ENCODE peak calls at places on chromosomes 2 and 18, in nine cellular contexts. G is fibroblast of lung, W is aorta, X is MM.1S, A is neuronal stem cell, H is H9, P is lower lobe of right lung, Z is body of pancreas, B is foreskin keratinocyte. U is an unnamed sample.
A peak's percentile ranks its signal among the peaks of the same experiment; 100 is the strongest.

GRCh38 chr2:103788346-103788745 is 1026.5 kb downstream of the TMEM182 start:
- DNase-seq in Z (no peak), B (no peak), G (peak; percentile 22), W (no peak), H (no peak), X (no peak), A (no peak), P (no peak), U (no peak)

GRCh38 chr2:239288951-239289481 is 111.8 kb downstream of the HDAC4 start:
- DNase-seq in A (peak; percentile 27), Z (no peak), P (peak; percentile 20), X (peak; percentile 77), B (no peak), G (no peak), W (no peak), H (no peak), U (no peak)

GRCh38 chr2:234625626-234626253 is 128.9 kb upstream of the ARL4C start:
- DNase-seq in X (no peak), B (no peak), Z (no peak), P (no peak), G (no peak), H (no peak), A (no peak), W (no peak), U (peak; percentile 40)

GRCh38 chr2:82344670-82345069 is 2040.1 kb upstream of the LRRTM1 start:
- DNase-seq in A (no peak), H (peak; percentile 30), P (no peak), G (no peak), X (no peak), B (no peak), W (no peak), Z (no peak), U (no peak)

GRCh38 chr18:50143295-50143694 is 51.7 kb downstream of the MYO5B start:
- DNase-seq in X (no peak), Z (no peak), B (no peak), G (peak; percentile 23), P (no peak), A (no peak), W (no peak), H (no peak), U (no peak)

GRCh38 chr2:176464886-176465564 is 195.8 kb downstream of the MTX2 start:
- DNase-seq in Z (no peak), G (no peak), B (no peak), H (no peak), P (no peak), X (no peak), A (no peak), W (no peak), U (no peak)

GRCh38 chr2:159904127-159904564 is 106.1 kb upstream of the CD302 start:
- DNase-seq in P (no peak), H (no peak), G (no peak), Z (peak; percentile 14), A (no peak), X (no peak), B (no peak), W (peak; percentile 57), U (no peak)

GRCh38 chr2:20622731-20623130 is 28.2 kb downstream of the HS1BP3 start:
- DNase-seq in X (no peak), A (no peak), G (no peak), Z (no peak), P (peak; percentile 41), H (no peak), B (no peak), W (peak; percentile 47), U (no peak)

GRCh38 chr18:67318651-67319050 is 197.9 kb downstream of the DSEL start:
- DNase-seq in A (no peak), W (no peak), P (no peak), B (no peak), H (no peak), G (peak; percentile 34), X (no peak), Z (no peak), U (no peak)

GRCh38 chr2:11097988-11098387 is 57.3 kb upstream of the SLC66A3 start:
- DNase-seq in P (no peak), Z (no peak), X (no peak), W (no peak), B (no peak), A (no peak), H (no peak), G (no peak), U (peak; percentile 84)

GRCh38 chr2:71880846-71881610 is 266.6 kb downstream of the CYP26B1 start:
- DNase-seq in W (peak; percentile 88), G (peak; percentile 82), P (no peak), A (no peak), H (no peak), X (no peak), B (no peak), Z (no peak), U (no peak)

GRCh38 chr2:197500503-197501179 is 462 bp downstream of the HSPE1 start:
- DNase-seq in A (peak; percentile 4), P (no peak), X (peak; percentile 31), W (no peak), H (no peak), G (peak; percentile 5), Z (no peak), B (peak; percentile 14), U (peak; percentile 89)

GRCh38 chr2:234038076-234038802 is 12.3 kb upstream of the SPP2 start:
- DNase-seq in W (no peak), X (no peak), G (peak; percentile 44), Z (no peak), H (no peak), P (no peak), B (no peak), A (no peak), U (no peak)

DNA sequence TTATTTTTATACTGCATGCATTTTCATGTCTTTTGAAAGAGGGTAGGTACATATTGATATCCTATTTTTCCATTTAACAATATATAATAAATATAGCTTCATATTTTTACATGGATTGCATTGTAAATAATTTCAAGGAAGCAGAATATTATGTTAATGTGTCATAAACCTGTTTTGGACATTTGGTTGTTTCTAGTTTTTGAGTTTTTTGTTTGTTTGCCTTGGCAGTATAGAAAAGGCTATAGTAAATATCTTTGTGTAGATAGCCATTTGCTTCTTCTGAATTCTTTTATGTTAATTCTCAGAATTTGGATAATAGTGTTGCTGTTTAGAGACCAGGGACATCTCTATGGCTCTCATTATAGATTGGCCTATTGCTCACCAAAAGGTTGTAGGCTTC is 645.2 kb downstream of the SLC4A3 start:
- DNase-seq in P (no peak), B (no peak), W (no peak), H (no peak), A (no peak), G (no peak), Z (no peak), X (no peak), U (no peak)
- H3K4me1 ChIP-seq in P (peaks cover 4% of the 10 kb centered on the region), B (peaks cover 26% of the 10 kb centered on the region), W (no peaks in the 10 kb centered on the region), H (peaks cover 4% of the 10 kb centered on the region), A (peaks cover 6% of the 10 kb centered on the region), G (peaks cover 8% of the 10 kb centered on the region), Z (peaks cover 26% of the 10 kb centered on the region), X (no peaks in the 10 kb centered on the region), U (peaks cover 11% of the 10 kb centered on the region)

DNA sequence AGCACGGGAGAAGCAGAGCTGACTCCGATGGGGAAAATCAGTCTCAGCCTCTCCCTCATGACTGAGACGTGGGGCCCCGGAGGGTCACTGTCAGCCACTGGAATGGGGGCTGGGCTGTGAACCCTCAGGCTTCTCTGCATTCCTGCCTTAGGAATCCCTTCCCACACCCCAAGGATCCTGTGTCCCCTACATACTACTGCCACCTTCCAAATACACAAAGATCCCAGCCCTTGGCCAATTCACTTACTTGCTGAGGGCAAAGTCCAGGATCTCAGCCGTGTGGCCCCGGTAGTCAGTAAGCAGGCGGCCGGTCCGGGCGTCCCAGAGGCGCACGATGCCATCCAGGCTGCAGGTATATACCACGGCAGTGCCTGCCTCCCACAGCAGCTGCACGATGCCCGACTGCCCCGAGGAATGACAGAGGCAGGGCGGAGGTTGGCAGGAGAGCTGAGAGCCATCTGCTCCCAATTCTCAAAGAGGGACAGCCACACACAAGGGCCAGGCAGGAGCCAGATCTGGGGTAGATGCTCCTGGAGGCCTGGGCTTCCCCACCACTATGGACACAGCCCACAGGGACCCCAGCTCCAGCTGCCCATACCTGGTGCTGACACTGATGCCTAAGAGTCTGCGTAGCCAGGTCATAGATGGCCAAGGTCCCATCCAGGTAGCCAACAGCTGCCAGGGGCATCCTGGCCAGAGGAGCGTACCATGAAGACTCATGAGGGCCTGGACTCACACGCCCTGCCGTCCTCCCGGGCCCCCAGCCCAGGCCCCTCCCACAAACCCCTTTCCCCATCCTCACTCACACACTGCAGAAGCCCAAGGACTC is 4.2 kb downstream of the GPBAR1 start:
- DNase-seq in W (no peak), A (no peak), Z (no peak), B (no peak), X (no peak), H (no peak), P (no peak), G (no peak), U (peak; percentile 79)
- H3K4me1 ChIP-seq in W (no peaks in the 10 kb centered on the region), A (peaks cover 18% of the 10 kb centered on the region), Z (peaks cover 61% of the 10 kb centered on the region), B (no peaks in the 10 kb centered on the region), X (peaks cover 24% of the 10 kb centered on the region), H (peaks cover 4% of the 10 kb centered on the region), P (peaks cover 67% of the 10 kb centered on the region), G (no peaks in the 10 kb centered on the region), U (peaks cover 28% of the 10 kb centered on the region)

GRCh38 chr18:58205780-58206160 is 161.7 kb downstream of the NEDD4L start:
- DNase-seq in A (no peak), W (no peak), B (no peak), Z (no peak), G (no peak), H (no peak), X (no peak), P (no peak), U (no peak)
- H3K4me1 ChIP-seq in A (peaks cover 6% of the 10 kb centered on the region), W (peaks cover 6% of the 10 kb centered on the region), B (peaks cover 39% of the 10 kb centered on the region), Z (peaks cover 34% of the 10 kb centered on the region), G (peaks cover 12% of the 10 kb centered on the region), H (peaks cover 9% of the 10 kb centered on the region), X (no peaks in the 10 kb centered on the region), P (peaks cover 30% of the 10 kb centered on the region), U (peaks cover 7% of the 10 kb centered on the region)

GRCh38 chr2:43123981-43124666 is 102.3 kb downstream of the ZFP36L2 start:
- DNase-seq in W (peak; percentile 23), H (no peak), P (no peak), Z (no peak), A (no peak), X (no peak), G (no peak), B (no peak), U (no peak)

GRCh38 chr2:43121915-43122314 is 104.5 kb downstream of the ZFP36L2 start:
- DNase-seq in X (no peak), W (peak; percentile 21), H (no peak), A (no peak), Z (no peak), B (no peak), P (no peak), G (no peak), U (no peak)

GRCh38 chr2:43123056-43123455 is 103.3 kb downstream of the ZFP36L2 start:
- DNase-seq in P (no peak), Z (no peak), H (no peak), W (peak; percentile 40), B (no peak), X (no peak), A (no peak), G (no peak), U (no peak)

GRCh38 chr2:43124667-43125057 is 101.7 kb downstream of the ZFP36L2 start:
- DNase-seq in X (no peak), P (no peak), A (no peak), Z (no peak), H (no peak), W (peak; percentile 35), B (no peak), G (no peak), U (no peak)

GRCh38 chr2:43123486-43123885 is 102.9 kb downstream of the ZFP36L2 start:
- DNase-seq in B (no peak), X (no peak), H (no peak), Z (no peak), A (no peak), G (no peak), P (no peak), W (peak; percentile 38), U (no peak)
- H3K4me1 ChIP-seq in B (no peaks in the 10 kb centered on the region), X (no peaks in the 10 kb centered on the region), H (no peaks in the 10 kb centered on the region), Z (no peaks in the 10 kb centered on the region), A (peaks cover 14% of the 10 kb centered on the region), G (no peaks in the 10 kb centered on the region), P (peaks cover 19% of the 10 kb centered on the region), W (no peaks in the 10 kb centered on the region), U (peaks cover 33% of the 10 kb centered on the region)

GRCh38 chr2:8876628-8877027 is 39.2 kb upstream of the KIDINS220 start:
- DNase-seq in P (no peak), Z (no peak), A (no peak), H (no peak), G (peak; percentile 61), B (no peak), X (no peak), W (no peak), U (no peak)
- H3K4me1 ChIP-seq in P (no peaks in the 10 kb centered on the region), Z (no peaks in the 10 kb centered on the region), A (no peaks in the 10 kb centered on the region), H (no peaks in the 10 kb centered on the region), G (no peaks in the 10 kb centered on the region), B (no peaks in the 10 kb centered on the region), X (no peaks in the 10 kb centered on the region), W (no peaks in the 10 kb centered on the region), U (no peaks in the 10 kb centered on the region)

U was measured in vagina.